ENCODE peak calls at places on chromosomes 1 and 21, in ten cellular contexts. One of them, this sample, is unnamed.

GRCh38 chr1:81550753-81551152 is 250.0 kb upstream of the ADGRL2 start:
- DNase-seq in GM20000: no peak
- DNase-seq in uterus: no peak
- DNase-seq in stimulated activated CD4-positive, alpha-beta T cell treated with anti-CD3 and anti-CD28 coated beads, Interleukin-1b, Interleukin-23, amount 100 ng/mL, for 4 hours: no peak
- DNase-seq in stimulated activated CD8-positive, alpha-beta memory T cell treated with anti-CD3 and anti-CD28 coated beads, Interleukin-7, amount 100 ng/mL, for 1 hour: no peak
- DNase-seq in Calu3: peak; percentile 54
- DNase-seq in foreskin fibroblast: no peak
- DNase-seq in activated CD4-positive, alpha-beta T cell treated with anti-CD3 and anti-CD28 coated beads for 4 hours: no peak
- DNase-seq in NCI-H1105: no peak
- DNase-seq in BJ: no peak
- DNase-seq in this sample: peak; percentile 8

GRCh38 chr1:14055442-14056225 is 355.6 kb downstream of the PRDM2 start:
- DNase-seq in GM20000: no peak
- DNase-seq in uterus: no peak
- DNase-seq in stimulated activated CD4-positive, alpha-beta T cell treated with anti-CD3 and anti-CD28 coated beads, Interleukin-1b, Interleukin-23, amount 100 ng/mL, for 4 hours: no peak
- DNase-seq in stimulated activated CD8-positive, alpha-beta memory T cell treated with anti-CD3 and anti-CD28 coated beads, Interleukin-7, amount 100 ng/mL, for 1 hour: no peak
- DNase-seq in Calu3: no peak
- DNase-seq in foreskin fibroblast: no peak
- DNase-seq in activated CD4-positive, alpha-beta T cell treated with anti-CD3 and anti-CD28 coated beads for 4 hours: no peak
- DNase-seq in NCI-H1105: no peak
- DNase-seq in BJ: no peak
- DNase-seq in this sample: no peak

GRCh38 chr1:157137773-157138219 is 399 bp downstream of the ETV3 start:
- DNase-seq in GM20000: peak; percentile 26
- DNase-seq in uterus: no peak
- DNase-seq in stimulated activated CD4-positive, alpha-beta T cell treated with anti-CD3 and anti-CD28 coated beads, Interleukin-1b, Interleukin-23, amount 100 ng/mL, for 4 hours: no peak
- DNase-seq in stimulated activated CD8-positive, alpha-beta memory T cell treated with anti-CD3 and anti-CD28 coated beads, Interleukin-7, amount 100 ng/mL, for 1 hour: no peak
- DNase-seq in Calu3: no peak
- DNase-seq in foreskin fibroblast: no peak
- DNase-seq in activated CD4-positive, alpha-beta T cell treated with anti-CD3 and anti-CD28 coated beads for 4 hours: no peak
- DNase-seq in NCI-H1105: no peak
- DNase-seq in BJ: no peak
- DNase-seq in this sample: no peak

GRCh38 chr1:11736746-11737639 is 1.1 kb downstream of the AGTRAP start:
- DNase-seq in GM20000: peak; percentile 64
- DNase-seq in uterus: peak; percentile 59
- DNase-seq in stimulated activated CD4-positive, alpha-beta T cell treated with anti-CD3 and anti-CD28 coated beads, Interleukin-1b, Interleukin-23, amount 100 ng/mL, for 4 hours: peak; percentile 31
- DNase-seq in stimulated activated CD8-positive, alpha-beta memory T cell treated with anti-CD3 and anti-CD28 coated beads, Interleukin-7, amount 100 ng/mL, for 1 hour: no peak
- DNase-seq in Calu3: peak; percentile 9
- DNase-seq in foreskin fibroblast: peak; percentile 84
- DNase-seq in activated CD4-positive, alpha-beta T cell treated with anti-CD3 and anti-CD28 coated beads for 4 hours: peak; percentile 45
- DNase-seq in NCI-H1105: peak; percentile 12
- DNase-seq in BJ: peak; percentile 39
- DNase-seq in this sample: peak; percentile 57

GRCh38 chr1:75330633-75331032 is 196.4 kb downstream of the LHX8 start:
- DNase-seq in GM20000: no peak
- DNase-seq in uterus: no peak
- DNase-seq in stimulated activated CD4-positive, alpha-beta T cell treated with anti-CD3 and anti-CD28 coated beads, Interleukin-1b, Interleukin-23, amount 100 ng/mL, for 4 hours: no peak
- DNase-seq in stimulated activated CD8-positive, alpha-beta memory T cell treated with anti-CD3 and anti-CD28 coated beads, Interleukin-7, amount 100 ng/mL, for 1 hour: no peak
- DNase-seq in Calu3: no peak
- DNase-seq in foreskin fibroblast: no peak
- DNase-seq in activated CD4-positive, alpha-beta T cell treated with anti-CD3 and anti-CD28 coated beads for 4 hours: no peak
- DNase-seq in NCI-H1105: no peak
- DNase-seq in BJ: no peak
- DNase-seq in this sample: no peak

GRCh38 chr21:16535100-16535418 is 805.3 kb downstream of the USP25 start:
- DNase-seq in GM20000: no peak
- DNase-seq in uterus: peak; percentile 93
- DNase-seq in stimulated activated CD4-positive, alpha-beta T cell treated with anti-CD3 and anti-CD28 coated beads, Interleukin-1b, Interleukin-23, amount 100 ng/mL, for 4 hours: no peak
- DNase-seq in stimulated activated CD8-positive, alpha-beta memory T cell treated with anti-CD3 and anti-CD28 coated beads, Interleukin-7, amount 100 ng/mL, for 1 hour: no peak
- DNase-seq in Calu3: no peak
- DNase-seq in foreskin fibroblast: peak; percentile 81
- DNase-seq in activated CD4-positive, alpha-beta T cell treated with anti-CD3 and anti-CD28 coated beads for 4 hours: no peak
- DNase-seq in NCI-H1105: peak; percentile 33
- DNase-seq in BJ: no peak
- DNase-seq in this sample: peak; percentile 92

GRCh38 chr1:107477233-107477632 is 336.4 kb downstream of the NTNG1 start:
- DNase-seq in GM20000: peak; percentile 27
- DNase-seq in uterus: no peak
- DNase-seq in stimulated activated CD4-positive, alpha-beta T cell treated with anti-CD3 and anti-CD28 coated beads, Interleukin-1b, Interleukin-23, amount 100 ng/mL, for 4 hours: no peak
- DNase-seq in stimulated activated CD8-positive, alpha-beta memory T cell treated with anti-CD3 and anti-CD28 coated beads, Interleukin-7, amount 100 ng/mL, for 1 hour: no peak
- DNase-seq in Calu3: no peak
- DNase-seq in foreskin fibroblast: no peak
- DNase-seq in activated CD4-positive, alpha-beta T cell treated with anti-CD3 and anti-CD28 coated beads for 4 hours: no peak
- DNase-seq in NCI-H1105: no peak
- DNase-seq in BJ: no peak
- DNase-seq in this sample: no peak

GRCh38 chr1:67451377-67451776 is 21.2 kb upstream of the SERBP1 start:
- DNase-seq in GM20000: no peak
- DNase-seq in uterus: no peak
- DNase-seq in stimulated activated CD4-positive, alpha-beta T cell treated with anti-CD3 and anti-CD28 coated beads, Interleukin-1b, Interleukin-23, amount 100 ng/mL, for 4 hours: no peak
- DNase-seq in stimulated activated CD8-positive, alpha-beta memory T cell treated with anti-CD3 and anti-CD28 coated beads, Interleukin-7, amount 100 ng/mL, for 1 hour: no peak
- DNase-seq in Calu3: no peak
- DNase-seq in foreskin fibroblast: no peak
- DNase-seq in activated CD4-positive, alpha-beta T cell treated with anti-CD3 and anti-CD28 coated beads for 4 hours: no peak
- DNase-seq in NCI-H1105: no peak
- DNase-seq in BJ: no peak
- DNase-seq in this sample: no peak

GRCh38 chr1:99527078-99527477 is 118.8 kb upstream of the PALMD start:
- DNase-seq in GM20000: no peak
- DNase-seq in uterus: no peak
- DNase-seq in stimulated activated CD4-positive, alpha-beta T cell treated with anti-CD3 and anti-CD28 coated beads, Interleukin-1b, Interleukin-23, amount 100 ng/mL, for 4 hours: no peak
- DNase-seq in stimulated activated CD8-positive, alpha-beta memory T cell treated with anti-CD3 and anti-CD28 coated beads, Interleukin-7, amount 100 ng/mL, for 1 hour: no peak
- DNase-seq in Calu3: no peak
- DNase-seq in foreskin fibroblast: no peak
- DNase-seq in activated CD4-positive, alpha-beta T cell treated with anti-CD3 and anti-CD28 coated beads for 4 hours: no peak
- DNase-seq in NCI-H1105: no peak
- DNase-seq in BJ: no peak
- DNase-seq in this sample: no peak

GRCh38 chr1:219432191-219432606 is 180.7 kb downstream of the ZC3H11B start:
- DNase-seq in GM20000: no peak
- DNase-seq in uterus: no peak
- DNase-seq in stimulated activated CD4-positive, alpha-beta T cell treated with anti-CD3 and anti-CD28 coated beads, Interleukin-1b, Interleukin-23, amount 100 ng/mL, for 4 hours: no peak
- DNase-seq in stimulated activated CD8-positive, alpha-beta memory T cell treated with anti-CD3 and anti-CD28 coated beads, Interleukin-7, amount 100 ng/mL, for 1 hour: no peak
- DNase-seq in Calu3: no peak
- DNase-seq in foreskin fibroblast: no peak
- DNase-seq in activated CD4-positive, alpha-beta T cell treated with anti-CD3 and anti-CD28 coated beads for 4 hours: no peak
- DNase-seq in NCI-H1105: no peak
- DNase-seq in BJ: no peak
- DNase-seq in this sample: no peak

GRCh38 chr1:234139966-234140365 is 233.3 kb upstream of the COA6 start:
- DNase-seq in GM20000: no peak
- DNase-seq in uterus: no peak
- DNase-seq in stimulated activated CD4-positive, alpha-beta T cell treated with anti-CD3 and anti-CD28 coated beads, Interleukin-1b, Interleukin-23, amount 100 ng/mL, for 4 hours: no peak
- DNase-seq in stimulated activated CD8-positive, alpha-beta memory T cell treated with anti-CD3 and anti-CD28 coated beads, Interleukin-7, amount 100 ng/mL, for 1 hour: no peak
- DNase-seq in Calu3: no peak
- DNase-seq in foreskin fibroblast: peak; percentile 31
- DNase-seq in activated CD4-positive, alpha-beta T cell treated with anti-CD3 and anti-CD28 coated beads for 4 hours: no peak
- DNase-seq in NCI-H1105: no peak
- DNase-seq in BJ: peak; percentile 33
- DNase-seq in this sample: no peak

GRCh38 chr1:110555807-110556470 is 37.0 kb upstream of the KCNA10 start:
- DNase-seq in GM20000: no peak
- DNase-seq in uterus: peak; percentile 22
- DNase-seq in stimulated activated CD4-positive, alpha-beta T cell treated with anti-CD3 and anti-CD28 coated beads, Interleukin-1b, Interleukin-23, amount 100 ng/mL, for 4 hours: no peak
- DNase-seq in stimulated activated CD8-positive, alpha-beta memory T cell treated with anti-CD3 and anti-CD28 coated beads, Interleukin-7, amount 100 ng/mL, for 1 hour: no peak
- DNase-seq in Calu3: no peak
- DNase-seq in foreskin fibroblast: no peak
- DNase-seq in activated CD4-positive, alpha-beta T cell treated with anti-CD3 and anti-CD28 coated beads for 4 hours: no peak
- DNase-seq in NCI-H1105: no peak
- DNase-seq in BJ: no peak
- DNase-seq in this sample: peak; percentile 75

GRCh38 chr21:34157456-34158025 is 84.2 kb downstream of the MRPS6 start:
- DNase-seq in GM20000: no peak
- DNase-seq in uterus: no peak
- DNase-seq in stimulated activated CD4-positive, alpha-beta T cell treated with anti-CD3 and anti-CD28 coated beads, Interleukin-1b, Interleukin-23, amount 100 ng/mL, for 4 hours: no peak
- DNase-seq in stimulated activated CD8-positive, alpha-beta memory T cell treated with anti-CD3 and anti-CD28 coated beads, Interleukin-7, amount 100 ng/mL, for 1 hour: no peak
- DNase-seq in Calu3: no peak
- DNase-seq in foreskin fibroblast: no peak
- DNase-seq in activated CD4-positive, alpha-beta T cell treated with anti-CD3 and anti-CD28 coated beads for 4 hours: no peak
- DNase-seq in NCI-H1105: no peak
- DNase-seq in BJ: no peak
- DNase-seq in this sample: no peak

GRCh38 chr1:210185063-210185462 is 47.5 kb upstream of the SERTAD4 start:
- DNase-seq in GM20000: no peak
- DNase-seq in uterus: no peak
- DNase-seq in stimulated activated CD4-positive, alpha-beta T cell treated with anti-CD3 and anti-CD28 coated beads, Interleukin-1b, Interleukin-23, amount 100 ng/mL, for 4 hours: no peak
- DNase-seq in stimulated activated CD8-positive, alpha-beta memory T cell treated with anti-CD3 and anti-CD28 coated beads, Interleukin-7, amount 100 ng/mL, for 1 hour: no peak
- DNase-seq in Calu3: no peak
- DNase-seq in foreskin fibroblast: no peak
- DNase-seq in activated CD4-positive, alpha-beta T cell treated with anti-CD3 and anti-CD28 coated beads for 4 hours: no peak
- DNase-seq in NCI-H1105: no peak
- DNase-seq in BJ: no peak
- DNase-seq in this sample: no peak

GRCh38 chr1:156484480-156485058 is 16.0 kb downstream of the MEF2D start:
- DNase-seq in GM20000: no peak
- DNase-seq in uterus: no peak
- DNase-seq in stimulated activated CD4-positive, alpha-beta T cell treated with anti-CD3 and anti-CD28 coated beads, Interleukin-1b, Interleukin-23, amount 100 ng/mL, for 4 hours: no peak
- DNase-seq in stimulated activated CD8-positive, alpha-beta memory T cell treated with anti-CD3 and anti-CD28 coated beads, Interleukin-7, amount 100 ng/mL, for 1 hour: no peak
- DNase-seq in Calu3: no peak
- DNase-seq in foreskin fibroblast: no peak
- DNase-seq in activated CD4-positive, alpha-beta T cell treated with anti-CD3 and anti-CD28 coated beads for 4 hours: no peak
- DNase-seq in NCI-H1105: no peak
- DNase-seq in BJ: no peak
- DNase-seq in this sample: no peak

GRCh38 chr1:32893198-32894018 is 7.1 kb downstream of the HPCA start:
- DNase-seq in GM20000: no peak
- DNase-seq in uterus: peak; percentile 70
- DNase-seq in stimulated activated CD4-positive, alpha-beta T cell treated with anti-CD3 and anti-CD28 coated beads, Interleukin-1b, Interleukin-23, amount 100 ng/mL, for 4 hours: no peak
- DNase-seq in stimulated activated CD8-positive, alpha-beta memory T cell treated with anti-CD3 and anti-CD28 coated beads, Interleukin-7, amount 100 ng/mL, for 1 hour: no peak
- DNase-seq in Calu3: peak; percentile 42
- DNase-seq in foreskin fibroblast: no peak
- DNase-seq in activated CD4-positive, alpha-beta T cell treated with anti-CD3 and anti-CD28 coated beads for 4 hours: no peak
- DNase-seq in NCI-H1105: peak; percentile 65
- DNase-seq in BJ: no peak
- DNase-seq in this sample: peak; percentile 53

GRCh38 chr21:34302496-34302895 is 61.3 kb upstream of the KCNE2 start:
- DNase-seq in GM20000: no peak
- DNase-seq in uterus: no peak
- DNase-seq in stimulated activated CD4-positive, alpha-beta T cell treated with anti-CD3 and anti-CD28 coated beads, Interleukin-1b, Interleukin-23, amount 100 ng/mL, for 4 hours: no peak
- DNase-seq in stimulated activated CD8-positive, alpha-beta memory T cell treated with anti-CD3 and anti-CD28 coated beads, Interleukin-7, amount 100 ng/mL, for 1 hour: no peak
- DNase-seq in Calu3: no peak
- DNase-seq in foreskin fibroblast: peak; percentile 21
- DNase-seq in activated CD4-positive, alpha-beta T cell treated with anti-CD3 and anti-CD28 coated beads for 4 hours: no peak
- DNase-seq in NCI-H1105: no peak
- DNase-seq in BJ: no peak
- DNase-seq in this sample: no peak

GRCh38 chr1:6485140-6485936 is 6.1 kb downstream of the PLEKHG5 start:
- DNase-seq in GM20000: no peak
- DNase-seq in uterus: no peak
- DNase-seq in stimulated activated CD4-positive, alpha-beta T cell treated with anti-CD3 and anti-CD28 coated beads, Interleukin-1b, Interleukin-23, amount 100 ng/mL, for 4 hours: no peak
- DNase-seq in stimulated activated CD8-positive, alpha-beta memory T cell treated with anti-CD3 and anti-CD28 coated beads, Interleukin-7, amount 100 ng/mL, for 1 hour: no peak
- DNase-seq in Calu3: no peak
- DNase-seq in foreskin fibroblast: no peak
- DNase-seq in activated CD4-positive, alpha-beta T cell treated with anti-CD3 and anti-CD28 coated beads for 4 hours: no peak
- DNase-seq in NCI-H1105: no peak
- DNase-seq in BJ: no peak
- DNase-seq in this sample: no peak

GRCh38 chr1:173409613-173410012 is 67.5 kb upstream of the PRDX6 start:
- DNase-seq in GM20000: no peak
- DNase-seq in uterus: no peak
- DNase-seq in stimulated activated CD4-positive, alpha-beta T cell treated with anti-CD3 and anti-CD28 coated beads, Interleukin-1b, Interleukin-23, amount 100 ng/mL, for 4 hours: no peak
- DNase-seq in stimulated activated CD8-positive, alpha-beta memory T cell treated with anti-CD3 and anti-CD28 coated beads, Interleukin-7, amount 100 ng/mL, for 1 hour: no peak
- DNase-seq in Calu3: no peak
- DNase-seq in foreskin fibroblast: peak; percentile 72
- DNase-seq in activated CD4-positive, alpha-beta T cell treated with anti-CD3 and anti-CD28 coated beads for 4 hours: no peak
- DNase-seq in NCI-H1105: no peak
- DNase-seq in BJ: no peak
- DNase-seq in this sample: no peak

GRCh38 chr1:45299981-45300668 is 26.6 kb upstream of the HPDL start:
- DNase-seq in GM20000: peak; percentile 67
- DNase-seq in uterus: peak; percentile 58
- DNase-seq in stimulated activated CD4-positive, alpha-beta T cell treated with anti-CD3 and anti-CD28 coated beads, Interleukin-1b, Interleukin-23, amount 100 ng/mL, for 4 hours: no peak
- DNase-seq in stimulated activated CD8-positive, alpha-beta memory T cell treated with anti-CD3 and anti-CD28 coated beads, Interleukin-7, amount 100 ng/mL, for 1 hour: no peak
- DNase-seq in Calu3: peak; percentile 36
- DNase-seq in foreskin fibroblast: peak; percentile 73
- DNase-seq in activated CD4-positive, alpha-beta T cell treated with anti-CD3 and anti-CD28 coated beads for 4 hours: peak; percentile 40
- DNase-seq in NCI-H1105: peak; percentile 74
- DNase-seq in BJ: no peak
- DNase-seq in this sample: peak; percentile 53

GRCh38 chr1:2926447-2927055 is 94.7 kb upstream of the ACTRT2 start:
- DNase-seq in GM20000: no peak
- DNase-seq in uterus: no peak
- DNase-seq in stimulated activated CD4-positive, alpha-beta T cell treated with anti-CD3 and anti-CD28 coated beads, Interleukin-1b, Interleukin-23, amount 100 ng/mL, for 4 hours: no peak
- DNase-seq in stimulated activated CD8-positive, alpha-beta memory T cell treated with anti-CD3 and anti-CD28 coated beads, Interleukin-7, amount 100 ng/mL, for 1 hour: no peak
- DNase-seq in Calu3: no peak
- DNase-seq in foreskin fibroblast: no peak
- DNase-seq in activated CD4-positive, alpha-beta T cell treated with anti-CD3 and anti-CD28 coated beads for 4 hours: no peak
- DNase-seq in NCI-H1105: no peak
- DNase-seq in BJ: no peak
- DNase-seq in this sample: no peak

GRCh38 chr1:178564086-178564782 is 51.3 kb downstream of the TEX35 start:
- DNase-seq in GM20000: no peak
- DNase-seq in uterus: no peak
- DNase-seq in stimulated activated CD4-positive, alpha-beta T cell treated with anti-CD3 and anti-CD28 coated beads, Interleukin-1b, Interleukin-23, amount 100 ng/mL, for 4 hours: no peak
- DNase-seq in stimulated activated CD8-positive, alpha-beta memory T cell treated with anti-CD3 and anti-CD28 coated beads, Interleukin-7, amount 100 ng/mL, for 1 hour: no peak
- DNase-seq in Calu3: no peak
- DNase-seq in foreskin fibroblast: no peak
- DNase-seq in activated CD4-positive, alpha-beta T cell treated with anti-CD3 and anti-CD28 coated beads for 4 hours: no peak
- DNase-seq in NCI-H1105: no peak
- DNase-seq in BJ: no peak
- DNase-seq in this sample: no peak

GRCh38 chr1:204569478-204569877 is 53.3 kb downstream of the MDM4 start:
- DNase-seq in GM20000: no peak
- DNase-seq in uterus: no peak
- DNase-seq in stimulated activated CD4-positive, alpha-beta T cell treated with anti-CD3 and anti-CD28 coated beads, Interleukin-1b, Interleukin-23, amount 100 ng/mL, for 4 hours: no peak
- DNase-seq in stimulated activated CD8-positive, alpha-beta memory T cell treated with anti-CD3 and anti-CD28 coated beads, Interleukin-7, amount 100 ng/mL, for 1 hour: no peak
- DNase-seq in Calu3: no peak
- DNase-seq in foreskin fibroblast: no peak
- DNase-seq in activated CD4-positive, alpha-beta T cell treated with anti-CD3 and anti-CD28 coated beads for 4 hours: no peak
- DNase-seq in NCI-H1105: no peak
- DNase-seq in BJ: no peak
- DNase-seq in this sample: peak; percentile 49

GRCh38 chr1:57835620-57836019 is 411.8 kb upstream of the DAB1 start:
- DNase-seq in GM20000: no peak
- DNase-seq in uterus: no peak
- DNase-seq in stimulated activated CD4-positive, alpha-beta T cell treated with anti-CD3 and anti-CD28 coated beads, Interleukin-1b, Interleukin-23, amount 100 ng/mL, for 4 hours: no peak
- DNase-seq in stimulated activated CD8-positive, alpha-beta memory T cell treated with anti-CD3 and anti-CD28 coated beads, Interleukin-7, amount 100 ng/mL, for 1 hour: no peak
- DNase-seq in Calu3: no peak
- DNase-seq in foreskin fibroblast: no peak
- DNase-seq in activated CD4-positive, alpha-beta T cell treated with anti-CD3 and anti-CD28 coated beads for 4 hours: no peak
- DNase-seq in NCI-H1105: no peak
- DNase-seq in BJ: no peak
- DNase-seq in this sample: no peak

GRCh38 chr1:110067957-110068645 is 2.4 kb downstream of the ALX3 start:
- DNase-seq in GM20000: peak; percentile 51
- DNase-seq in uterus: no peak
- DNase-seq in stimulated activated CD4-positive, alpha-beta T cell treated with anti-CD3 and anti-CD28 coated beads, Interleukin-1b, Interleukin-23, amount 100 ng/mL, for 4 hours: no peak
- DNase-seq in stimulated activated CD8-positive, alpha-beta memory T cell treated with anti-CD3 and anti-CD28 coated beads, Interleukin-7, amount 100 ng/mL, for 1 hour: no peak
- DNase-seq in Calu3: no peak
- DNase-seq in foreskin fibroblast: no peak
- DNase-seq in activated CD4-positive, alpha-beta T cell treated with anti-CD3 and anti-CD28 coated beads for 4 hours: no peak
- DNase-seq in NCI-H1105: no peak
- DNase-seq in BJ: no peak
- DNase-seq in this sample: peak; percentile 33

GRCh38 chr1:226557424-226557823 is 8.9 kb downstream of the STUM start:
- DNase-seq in GM20000: no peak
- DNase-seq in uterus: no peak
- DNase-seq in stimulated activated CD4-positive, alpha-beta T cell treated with anti-CD3 and anti-CD28 coated beads, Interleukin-1b, Interleukin-23, amount 100 ng/mL, for 4 hours: no peak
- DNase-seq in stimulated activated CD8-positive, alpha-beta memory T cell treated with anti-CD3 and anti-CD28 coated beads, Interleukin-7, amount 100 ng/mL, for 1 hour: no peak
- DNase-seq in Calu3: no peak
- DNase-seq in foreskin fibroblast: no peak
- DNase-seq in activated CD4-positive, alpha-beta T cell treated with anti-CD3 and anti-CD28 coated beads for 4 hours: no peak
- DNase-seq in NCI-H1105: no peak
- DNase-seq in BJ: no peak
- DNase-seq in this sample: no peak

GRCh38 chr1:37433171-37433570 is 41.2 kb upstream of the ZC3H12A start:
- DNase-seq in GM20000: no peak
- DNase-seq in uterus: no peak
- DNase-seq in stimulated activated CD4-positive, alpha-beta T cell treated with anti-CD3 and anti-CD28 coated beads, Interleukin-1b, Interleukin-23, amount 100 ng/mL, for 4 hours: no peak
- DNase-seq in stimulated activated CD8-positive, alpha-beta memory T cell treated with anti-CD3 and anti-CD28 coated beads, Interleukin-7, amount 100 ng/mL, for 1 hour: no peak
- DNase-seq in Calu3: no peak
- DNase-seq in foreskin fibroblast: no peak
- DNase-seq in activated CD4-positive, alpha-beta T cell treated with anti-CD3 and anti-CD28 coated beads for 4 hours: no peak
- DNase-seq in NCI-H1105: no peak
- DNase-seq in BJ: no peak
- DNase-seq in this sample: no peak

GRCh38 chr1:21775542-21775899 is 7.4 kb downstream of the USP48 start:
- DNase-seq in GM20000: no peak
- DNase-seq in uterus: no peak
- DNase-seq in stimulated activated CD4-positive, alpha-beta T cell treated with anti-CD3 and anti-CD28 coated beads, Interleukin-1b, Interleukin-23, amount 100 ng/mL, for 4 hours: no peak
- DNase-seq in stimulated activated CD8-positive, alpha-beta memory T cell treated with anti-CD3 and anti-CD28 coated beads, Interleukin-7, amount 100 ng/mL, for 1 hour: no peak
- DNase-seq in Calu3: no peak
- DNase-seq in foreskin fibroblast: no peak
- DNase-seq in activated CD4-positive, alpha-beta T cell treated with anti-CD3 and anti-CD28 coated beads for 4 hours: no peak
- DNase-seq in NCI-H1105: no peak
- DNase-seq in BJ: no peak
- DNase-seq in this sample: no peak